ENCODE peak calls at places on chromosome 18, in six cellular contexts. O is fibroblast of lung, Z is PC-9, I is AG09309, D is type B pancreatic cell, T is AG10803. M is an unnamed sample.

GRCh38 chr18:12742453-12742852 is 39.6 kb downstream of the PSMG2 start:
- DNase-seq in Z (peak), I (peak), O (peak), T (peak), D (no peak), M (no peak)

GRCh38 chr18:58671941-58672565 is 788 bp downstream of the MALT1 start:
- DNase-seq in T (peak), O (peak), I (no peak), D (no peak), Z (peak), M (no peak)

GRCh38 chr18:10072659-10073309 is 159.0 kb downstream of the VAPA start:
- DNase-seq in D (no peak), T (peak), Z (no peak), O (peak), I (peak), M (no peak)

GRCh38 chr18:44803019-44803650 is 122.4 kb downstream of the SETBP1 start:
- DNase-seq in Z (no peak), D (no peak), O (peak), I (no peak), T (peak), M (no peak)

GRCh38 chr18:31156831-31157763 is 5.6 kb downstream of the DSC1 start:
- DNase-seq in D (no peak), O (no peak), Z (peak), T (no peak), I (no peak), M (no peak)

GRCh38 chr18:23283933-23284430 is 148.7 kb downstream of the CABLES1 start:
- DNase-seq in O (peak), I (no peak), D (no peak), Z (peak), T (peak), M (no peak)

GRCh38 chr18:75341267-75341666 is 86.2 kb downstream of the SMIM21 start:
- DNase-seq in Z (no peak), D (no peak), I (no peak), O (peak), T (peak), M (no peak)

GRCh38 chr18:74147779-74148542 is at the start of the genes FBXO15 and TIMM21:
- DNase-seq in O (peak), D (peak), Z (peak), T (peak), I (peak), M (peak)

GRCh38 chr18:40673150-40673549 is 1281.9 kb upstream of the PIK3C3 start:
- DNase-seq in Z (no peak), I (no peak), D (no peak), O (no peak), T (no peak), M (no peak)

GRCh38 chr18:57258131-57258777 is 94.1 kb upstream of the ST8SIA3 start:
- DNase-seq in T (no peak), D (no peak), I (no peak), Z (no peak), O (no peak), M (no peak)

GRCh38 chr18:10053861-10054260 is 140.0 kb downstream of the VAPA start:
- DNase-seq in Z (no peak), D (no peak), O (no peak), T (no peak), I (no peak), M (no peak)

GRCh38 chr18:68991281-68991680 is 193.4 kb downstream of the CCDC102B start:
- DNase-seq in D (no peak), Z (no peak), I (peak), T (no peak), O (peak), M (no peak)

GRCh38 chr18:59357928-59358327 is 1.1 kb downstream of the LMAN1 start:
- DNase-seq in D (no peak), O (peak), Z (no peak), I (peak), T (peak), M (no peak)

GRCh38 chr18:23958036-23958435 is 56.5 kb upstream of the TTC39C start:
- DNase-seq in T (peak), D (no peak), I (no peak), Z (no peak), O (peak), M (no peak)

GRCh38 chr18:42413870-42414269 is 458.8 kb downstream of the PIK3C3 start:
- DNase-seq in D (no peak), T (no peak), Z (no peak), O (peak), I (no peak), M (no peak)

GRCh38 chr18:62720766-62721613 is 5.6 kb downstream of the PHLPP1 start:
- DNase-seq in D (no peak), I (no peak), O (peak), Z (no peak), T (no peak), M (no peak)

GRCh38 chr18:38174594-38174993 is 609.0 kb upstream of the CELF4 start:
- DNase-seq in Z (no peak), T (no peak), D (no peak), I (no peak), O (no peak), M (no peak)

GRCh38 chr18:39571511-39571910 is 2005.9 kb upstream of the CELF4 start:
- DNase-seq in T (peak), D (no peak), Z (peak), O (peak), I (no peak), M (no peak)

GRCh38 chr18:23703057-23703986 is 14.1 kb downstream of the LAMA3 start:
- DNase-seq in Z (no peak), T (peak), I (no peak), O (peak), D (no peak), M (no peak)

GRCh38 chr18:70072678-70073077 is 125.0 kb upstream of the CD226 start:
- DNase-seq in I (no peak), T (peak), O (peak), Z (no peak), D (no peak), M (no peak)

GRCh38 chr18:35971661-35972196 is 750 bp upstream of the RMP24 start:
- DNase-seq in I (no peak), Z (no peak), T (no peak), O (no peak), D (no peak), M (no peak)

GRCh38 chr18:38362286-38362792 is 796.7 kb upstream of the CELF4 start:
- DNase-seq in O (no peak), D (no peak), Z (no peak), I (no peak), T (no peak), M (no peak)

GRCh38 chr18:1052301-1052700 is 147.6 kb downstream of the ADCYAP1 start:
- DNase-seq in I (no peak), T (no peak), O (no peak), D (no peak), Z (no peak), M (no peak)

GRCh38 chr18:39675916-39676315 is 2110.3 kb upstream of the CELF4 start:
- DNase-seq in Z (no peak), D (no peak), T (no peak), O (no peak), I (no peak), M (no peak)

GRCh38 chr18:39053569-39053968 is 1488.0 kb upstream of the CELF4 start:
- DNase-seq in D (no peak), T (no peak), Z (no peak), O (no peak), I (no peak), M (no peak)

GRCh38 chr18:68354176-68354575 is 360.7 kb downstream of the TMX3 start:
- DNase-seq in D (no peak), O (no peak), T (peak), Z (no peak), I (no peak), M (no peak)

GRCh38 chr18:59846814-59847490 is 52.8 kb upstream of the PMAIP1 start:
- DNase-seq in D (no peak), T (peak), I (no peak), Z (peak), O (peak), M (no peak)

GRCh38 chr18:21115519-21116411 is 4.2 kb upstream of the ROCK1 start:
- DNase-seq in I (peak), O (peak), Z (no peak), D (no peak), T (peak), M (no peak)

GRCh38 chr18:77974329-77974728 is 724.7 kb downstream of the GALR1 start:
- DNase-seq in I (no peak), T (no peak), O (no peak), D (no peak), Z (no peak), M (no peak)

GRCh38 chr18:76005632-76006031 is 489.4 kb downstream of the ZNF516 start:
- DNase-seq in Z (no peak), O (no peak), D (no peak), T (no peak), I (no peak), M (no peak)

GRCh38 chr18:13909141-13909540 is 6.2 kb downstream of the MC2R start:
- DNase-seq in I (no peak), O (no peak), D (no peak), T (no peak), Z (no peak), M (no peak)

GRCh38 chr18:57846258-57846657 is 43.1 kb upstream of the ATP8B1 start:
- DNase-seq in T (peak), Z (peak), I (peak), O (peak), D (no peak), M (no peak)

GRCh38 chr18:59021500-59021899 is 118.2 kb upstream of the SEC11C start:
- DNase-seq in T (no peak), I (no peak), D (no peak), O (no peak), Z (no peak), M (no peak)

GRCh38 chr18:58087928-58088722 is 44.1 kb downstream of the NEDD4L start:
- DNase-seq in I (no peak), Z (peak), D (no peak), O (peak), T (no peak), M (no peak)

GRCh38 chr18:58542426-58543159 is 86.3 kb downstream of the ALPK2 start:
- DNase-seq in T (no peak), Z (no peak), O (no peak), D (no peak), I (no peak), M (no peak)

DNA sequence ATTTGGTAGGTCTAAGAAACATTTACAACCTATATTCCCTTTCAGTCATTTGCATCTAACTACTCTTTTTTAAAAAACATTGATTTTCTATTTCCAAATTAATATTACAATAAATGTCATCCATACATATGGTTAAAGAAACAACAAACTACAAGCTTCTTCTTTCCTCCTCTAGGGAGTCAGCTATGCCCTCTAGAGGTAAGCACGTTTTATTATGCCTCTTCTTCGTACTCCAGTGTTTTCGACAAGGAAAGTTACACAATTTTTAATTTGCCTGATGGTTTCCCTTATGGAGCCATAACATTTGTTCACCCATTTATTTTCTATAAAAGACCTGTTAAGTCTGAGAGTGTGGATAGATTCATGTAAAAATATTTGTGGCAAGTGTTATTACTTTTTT is 183.4 kb upstream of the CDH7 start:
- DNase-seq in O (no peak), T (no peak), D (no peak), Z (no peak), I (no peak), M (no peak)
- TF ChIP-seq CTCF in O (no peak), T (no peak), D (peak), Z (peak), I (no peak), M (no peak)

GRCh38 chr18:7452331-7452730 is 114.8 kb upstream of the PTPRM start:
- DNase-seq in O (no peak), D (no peak), Z (peak), T (peak), I (no peak), M (no peak)
- TF ChIP-seq CTCF in O (peak), D (peak), Z (peak), T (peak), I (peak), M (no peak)

GRCh38 chr18:22176282-22176621 is 6.9 kb downstream of the GATA6 start:
- DNase-seq in I (no peak), O (no peak), D (no peak), Z (no peak), T (no peak), M (no peak)

GRCh38 chr18:22175326-22175725 is 5.9 kb downstream of the GATA6 start:
- DNase-seq in O (no peak), D (no peak), T (no peak), Z (no peak), I (no peak), M (no peak)

GRCh38 chr18:22173221-22173927 is 4.0 kb downstream of the GATA6 start:
- DNase-seq in D (no peak), Z (no peak), I (no peak), O (no peak), T (no peak), M (no peak)

GRCh38 chr18:22173928-22174301 is 4.5 kb downstream of the GATA6 start:
- DNase-seq in Z (no peak), T (no peak), I (no peak), O (no peak), D (no peak), M (no peak)

GRCh38 chr18:22174341-22175148 is 5.2 kb downstream of the GATA6 start:
- DNase-seq in T (no peak), Z (no peak), I (no peak), O (no peak), D (no peak), M (no peak)
- TF ChIP-seq CTCF in T (no peak), Z (no peak), I (no peak), O (no peak), D (no peak), M (no peak)

GRCh38 chr18:33749831-33750230 is 171.8 kb downstream of the ASXL3 start:
- DNase-seq in T (no peak), D (no peak), I (no peak), O (no peak), Z (no peak), M (no peak)

GRCh38 chr18:33757037-33757436 is 179.0 kb downstream of the ASXL3 start:
- DNase-seq in O (peak), T (peak), I (no peak), Z (no peak), D (no peak), M (no peak)

GRCh38 chr18:33755918-33756590 is 178.0 kb downstream of the ASXL3 start:
- DNase-seq in Z (no peak), D (no peak), I (peak), O (peak), T (peak), M (no peak)

GRCh38 chr18:33746261-33746660 is 168.2 kb downstream of the ASXL3 start:
- DNase-seq in T (no peak), I (no peak), O (no peak), D (no peak), Z (no peak), M (no peak)

DNA sequence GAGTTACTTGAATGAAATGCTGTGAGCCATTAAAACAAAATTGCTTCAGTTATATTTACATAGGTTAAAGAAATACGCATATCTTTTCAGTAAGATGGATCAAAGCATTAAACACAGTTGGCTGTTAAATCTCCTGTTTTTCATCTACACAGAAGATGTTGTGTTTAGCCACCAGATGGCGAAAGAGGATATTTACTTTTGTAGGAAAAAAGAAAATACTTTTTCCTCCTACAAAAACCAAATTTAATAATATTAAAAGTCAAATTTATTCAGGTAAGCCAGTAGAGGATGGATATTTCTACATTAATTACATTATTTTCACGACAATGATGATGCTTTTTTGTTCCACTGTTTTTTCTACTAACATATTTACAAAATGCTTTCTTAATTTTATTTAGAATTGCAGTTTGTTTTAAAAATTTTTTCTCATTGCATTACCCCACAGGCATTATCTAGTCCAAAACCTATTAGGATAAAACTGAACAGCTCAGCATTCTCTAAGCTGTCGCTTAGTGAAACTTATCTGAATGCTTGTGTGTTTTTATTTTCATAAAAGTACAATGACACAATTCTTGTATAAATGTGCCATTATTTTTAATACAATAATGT is 173.7 kb downstream of the ASXL3 start:
- DNase-seq in I (no peak), D (no peak), Z (no peak), O (peak), T (peak), M (no peak)
- TF ChIP-seq CTCF in I (peak), D (peak), Z (peak), O (peak), T (peak), M (no peak)

GRCh38 chr18:79496237-79496977 is 100.7 kb downstream of the NFATC1 start:
- DNase-seq in T (no peak), I (no peak), O (no peak), D (peak), Z (no peak), M (no peak)

GRCh38 chr18:79493801-79494211 is 98.1 kb downstream of the NFATC1 start:
- DNase-seq in I (no peak), Z (no peak), D (peak), O (no peak), T (no peak), M (no peak)

GRCh38 chr18:79494936-79495335 is 99.2 kb downstream of the NFATC1 start:
- DNase-seq in O (no peak), Z (no peak), I (no peak), D (peak), T (no peak), M (no peak)

GRCh38 chr18:79496978-79497637 is 101.4 kb downstream of the NFATC1 start:
- DNase-seq in Z (no peak), I (no peak), O (peak), D (peak), T (peak), M (no peak)

GRCh38 chr18:79495591-79496071 is 99.9 kb downstream of the NFATC1 start:
- DNase-seq in O (no peak), Z (no peak), I (no peak), D (peak), T (no peak), M (no peak)
- TF ChIP-seq CTCF in O (no peak), Z (no peak), I (no peak), D (no peak), T (no peak), M (no peak)

DNA sequence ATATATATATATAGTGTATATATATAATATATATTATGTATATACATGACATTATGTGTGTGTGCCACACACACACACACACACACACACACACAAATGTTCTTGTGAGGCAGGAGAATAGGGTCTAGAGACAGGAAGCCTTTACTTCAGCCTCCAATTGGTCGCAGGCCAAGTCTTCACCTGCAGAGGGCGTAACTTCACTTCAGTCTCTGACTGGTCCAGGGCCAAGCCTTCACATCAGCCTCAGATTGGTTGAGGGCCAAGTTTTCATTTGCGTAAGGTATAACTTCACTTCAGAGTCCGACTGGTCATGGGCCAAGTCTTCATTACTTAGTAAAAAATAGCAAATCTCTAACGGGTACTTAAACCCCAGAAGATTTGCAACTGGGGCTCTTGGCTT is 13.2 kb upstream of the SS18 start:
- DNase-seq in O (no peak), I (no peak), T (no peak), Z (no peak), D (no peak), M (no peak)
- TF ChIP-seq CTCF in O (no peak), I (no peak), T (no peak), Z (no peak), D (peak), M (no peak)

DNA sequence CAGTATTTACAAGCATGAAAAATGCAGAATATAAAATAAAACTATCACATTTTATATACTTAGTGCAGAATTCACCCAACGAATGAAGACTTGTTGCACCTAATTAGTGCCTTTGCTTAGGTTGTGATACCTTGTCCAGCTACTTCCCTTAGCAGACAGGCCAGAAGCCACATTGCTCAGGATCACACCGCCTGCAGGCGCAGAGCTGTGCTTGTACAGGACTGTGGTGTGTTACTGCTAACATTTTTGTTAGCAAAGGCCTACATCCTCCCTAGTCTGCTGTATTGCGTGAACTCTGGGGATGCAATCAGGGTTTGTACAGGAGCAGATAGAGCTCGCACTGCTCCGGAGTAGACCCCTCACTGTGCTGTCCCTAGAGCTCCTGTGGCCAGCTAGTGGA is 336.9 kb downstream of the CBLN2 start:
- DNase-seq in T (no peak), O (no peak), D (no peak), Z (no peak), I (no peak), M (no peak)
- TF ChIP-seq CTCF in T (no peak), O (no peak), D (no peak), Z (no peak), I (no peak), M (no peak)

GRCh38 chr18:51168031-51168742 is 29.3 kb downstream of the MEX3C start:
- DNase-seq in T (no peak), Z (no peak), I (no peak), O (no peak), D (no peak), M (no peak)
- TF ChIP-seq CTCF in T (no peak), Z (no peak), I (no peak), O (no peak), D (no peak), M (no peak)

GRCh38 chr18:55861266-55861665 is 273.3 kb upstream of the TCF4 start:
- DNase-seq in D (no peak), O (peak), I (no peak), T (peak), Z (no peak), M (no peak)
- TF ChIP-seq CTCF in D (peak), O (peak), I (peak), T (peak), Z (peak), M (no peak)